ENCODE peak calls at places on chromosomes 4 and X, in six cellular contexts. G is NCI-H2029, L is suprapubic skin, Y is RWPE1, U is RPMI8226, W is NCI-H1105 treated with DMSO at 0.1 percent for 48 hours. V is an unnamed sample.

GRCh38 chr4:97103252-97103651 is 1040.0 kb downstream of the STPG2 start:
- DNase-seq in L (no peak), U (no peak), G (no peak), W (no peak), Y (no peak), V (no peak)

GRCh38 chr4:128176643-128177042 is 111.0 kb downstream of the PGRMC2 start:
- DNase-seq in U (no peak), W (no peak), Y (no peak), G (no peak), L (no peak), V (no peak)

GRCh38 chr4:113222431-113222979 is 173.1 kb downstream of the ANK2 start:
- DNase-seq in U (no peak), L (no peak), Y (no peak), G (no peak), W (no peak), V (no peak)

GRCh38 chr4:80115368-80116181 is 42.5 kb upstream of the ANTXR2 start:
- DNase-seq in U (no peak), G (no peak), W (no peak), L (no peak), Y (no peak), V (no peak)

GRCh38 chr4:76547167-76547760 is 112.2 kb downstream of the SHROOM3 start:
- DNase-seq in Y (no peak), U (no peak), W (no peak), G (no peak), L (no peak), V (no peak)

GRCh38 chr4:2082627-2083026 is 23.5 kb downstream of the NAT8L start:
- DNase-seq in Y (no peak), W (no peak), G (no peak), L (no peak), U (no peak), V (no peak)

GRCh38 chrX:110055616-110056015 is 52.7 kb downstream of the TMEM164 start:
- DNase-seq in L (no peak), Y (no peak), W (no peak), G (no peak), U (no peak), V (no peak)

GRCh38 chr4:23162275-23162674 is 469.5 kb downstream of the GBA3 start:
- DNase-seq in G (no peak), Y (no peak), L (no peak), U (no peak), W (no peak), V (peak)

GRCh38 chr4:69440312-69440711 is 55.4 kb downstream of the UGT2B4 start:
- DNase-seq in W (no peak), L (no peak), Y (no peak), G (no peak), U (no peak), V (no peak)

GRCh38 chrX:37984880-37985279 is 21.5 kb upstream of the SYTL5 start:
- DNase-seq in G (no peak), U (no peak), W (no peak), Y (no peak), L (no peak), V (no peak)

GRCh38 chr4:110046588-110047049 is 133.9 kb downstream of the EGF start:
- DNase-seq in G (no peak), U (no peak), L (no peak), W (no peak), Y (no peak), V (no peak)

GRCh38 chrX:154742623-154743022 is 8.3 kb downstream of the GAB3 start:
- DNase-seq in Y (no peak), W (no peak), G (no peak), U (no peak), L (no peak), V (no peak)

GRCh38 chr4:139532951-139533350 is 23.1 kb downstream of the SETD7 start:
- DNase-seq in Y (no peak), L (no peak), W (peak), G (no peak), U (no peak), V (no peak)

GRCh38 chrX:110103344-110103743 is 100.4 kb downstream of the TMEM164 start:
- DNase-seq in L (no peak), U (no peak), W (no peak), Y (no peak), G (no peak), V (no peak)

GRCh38 chr4:113673450-113673849 is 88.1 kb downstream of the CAMK2D start:
- DNase-seq in Y (peak), W (no peak), G (no peak), U (no peak), L (no peak), V (peak)

GRCh38 chrX:1222511-1223252 is 10.2 kb upstream of the CRLF2 start:
- DNase-seq in G (no peak), W (no peak), L (peak), Y (no peak), U (no peak), V (no peak)

GRCh38 chrX:10952619-10953018 is 158.5 kb upstream of the HCCS start:
- DNase-seq in Y (no peak), W (no peak), G (no peak), U (no peak), L (no peak), V (no peak)

GRCh38 chr4:33302298-33302697 is 2582.1 kb downstream of the PCDH7 start:
- DNase-seq in W (no peak), U (no peak), Y (no peak), L (no peak), G (no peak), V (no peak)

GRCh38 chr4:121998024-121998423 is 46.2 kb upstream of the TRPC3 start:
- DNase-seq in W (no peak), G (no peak), Y (no peak), L (no peak), U (no peak), V (peak)

GRCh38 chr4:168744021-168744420 is 247.2 kb downstream of the PALLD start:
- DNase-seq in G (no peak), W (no peak), Y (no peak), U (no peak), L (no peak), V (no peak)

GRCh38 chr4:141019772-141020171 is 113.5 kb downstream of the RNF150 start:
- DNase-seq in L (no peak), G (no peak), W (no peak), Y (no peak), U (no peak), V (no peak)

GRCh38 chr4:85734446-85734845 is 259.5 kb downstream of the ARHGAP24 start:
- DNase-seq in W (peak), Y (no peak), L (no peak), U (no peak), G (no peak), V (no peak)

GRCh38 chrX:70437921-70438665 is 6.5 kb upstream of the DLG3 start:
- DNase-seq in W (no peak), G (no peak), L (no peak), Y (no peak), U (no peak), V (no peak)

GRCh38 chr4:62415256-62415655 is 1215.1 kb downstream of the ADGRL3 start:
- DNase-seq in U (no peak), L (no peak), G (no peak), W (no peak), Y (no peak), V (no peak)

GRCh38 chr4:140726776-140727500 is 29.2 kb downstream of the TBC1D9 start:
- DNase-seq in Y (no peak), G (no peak), L (no peak), W (no peak), U (no peak), V (no peak)

GRCh38 chr4:53914313-53915016 is 149.9 kb downstream of the CHIC2 start:
- DNase-seq in W (no peak), U (no peak), Y (peak), L (no peak), G (no peak), V (no peak)

GRCh38 chr4:64538219-64538618 is 129.0 kb upstream of the TECRL start:
- DNase-seq in Y (no peak), W (no peak), L (no peak), U (peak), G (no peak), V (peak)

GRCh38 chr4:70927502-70928139 is 25.5 kb downstream of the MOB1B start:
- DNase-seq in U (no peak), Y (no peak), W (no peak), L (no peak), G (no peak), V (no peak)

GRCh38 chr4:165537028-165537648 is 158.3 kb downstream of the CPE start:
- DNase-seq in G (no peak), Y (peak), W (peak), U (peak), L (no peak), V (peak)

GRCh38 chrX:39693298-39693697 is 404.5 kb downstream of the BCOR start:
- DNase-seq in W (no peak), Y (no peak), L (no peak), G (no peak), U (no peak), V (peak)

GRCh38 chr4:148852092-148852699 is 410.0 kb upstream of the NR3C2 start:
- DNase-seq in U (no peak), Y (no peak), L (no peak), G (no peak), W (no peak), V (no peak)

GRCh38 chr4:113749178-113749577 is 12.4 kb downstream of the CAMK2D start:
- DNase-seq in G (no peak), W (no peak), U (no peak), Y (no peak), L (no peak), V (no peak)

GRCh38 chr4:124337874-124338273 is 374.7 kb downstream of the ANKRD50 start:
- DNase-seq in W (no peak), U (peak), G (no peak), Y (no peak), L (no peak), V (no peak)

GRCh38 chr4:15001248-15001824 is 945 bp upstream of the CPEB2 start:
- DNase-seq in W (peak), U (peak), L (peak), Y (peak), G (no peak), V (peak)

GRCh38 chrX:17403231-17403691 is 28.3 kb downstream of the NHS start:
- DNase-seq in G (no peak), Y (no peak), W (no peak), L (no peak), U (no peak), V (no peak)

GRCh38 chrX:154329284-154329683 is 33.7 kb downstream of the TKTL1 start:
- DNase-seq in Y (no peak), G (no peak), L (no peak), U (no peak), W (no peak), V (no peak)

GRCh38 chr4:142095886-142096605 is 459.7 kb downstream of the IL15 start:
- DNase-seq in L (no peak), Y (peak), W (peak), G (peak), U (no peak), V (no peak)

V was measured in NCI-H146.